ENCODE peak calls at places on chromosome 1, in eight cellular contexts. H is NCI-H1417; T is heart left ventricle; Z is WERI-Rb-1; D is SJSA1; B is astrocyte of the spinal cord; W is stimulated activated CD8-positive, alpha-beta memory T cell treated with anti-CD3 and anti-CD28 coated beads, Interleukin-15, amount 100 ng/mL, for 24 hours; X is progenitor cell of endocrine pancreas. C is an unnamed sample.

GRCh38 chr1:17304155-17304826 is 3.7 kb upstream of the PADI4 start:
- DNase-seq in W (no peak), D (no peak), T (no peak), B (no peak), Z (peak; percentile 71), H (no peak), X (no peak), C (no peak)

GRCh38 chr1:54825696-54826095 is 24.6 kb upstream of the TTC22 start:
- DNase-seq in Z (no peak), W (no peak), D (no peak), B (no peak), X (no peak), H (no peak), T (no peak), C (no peak)

GRCh38 chr1:82177190-82177589 is 376.5 kb downstream of the ADGRL2 start:
- DNase-seq in T (no peak), Z (no peak), D (no peak), X (no peak), B (peak; percentile 28), H (no peak), W (no peak), C (no peak)

GRCh38 chr1:62286778-62287224 is 32.4 kb downstream of the KANK4 start:
- DNase-seq in Z (peak; percentile 24), X (no peak), B (peak; percentile 36), W (no peak), H (peak; percentile 71), T (no peak), D (peak; percentile 13), C (peak; percentile 63)

GRCh38 chr1:204420039-204421004 is 8.7 kb upstream of the PPP1R15B start:
- DNase-seq in H (no peak), B (no peak), Z (no peak), W (no peak), T (no peak), D (no peak), X (no peak), C (no peak)

GRCh38 chr1:246324711-246325110 is 182.4 kb downstream of the SMYD3 start:
- DNase-seq in X (no peak), T (no peak), B (no peak), D (peak; percentile 29), Z (no peak), W (no peak), H (no peak), C (no peak)

GRCh38 chr1:26700711-26701110 is 4.9 kb downstream of the ARID1A start:
- DNase-seq in W (no peak), D (no peak), X (no peak), Z (no peak), H (no peak), T (no peak), B (peak; percentile 53), C (no peak)

GRCh38 chr1:92194516-92194915 is 23.2 kb upstream of the C1orf146 start:
- DNase-seq in H (no peak), Z (no peak), T (no peak), X (no peak), B (no peak), W (no peak), D (no peak), C (no peak)

GRCh38 chr1:153357076-153357852 is 390 bp upstream of the S100A9 start:
- DNase-seq in X (no peak), T (peak; percentile 74), B (no peak), H (peak; percentile 9), Z (peak; percentile 11), W (no peak), D (no peak), C (peak; percentile 12)

GRCh38 chr1:46525253-46525983 is 26.0 kb downstream of the KNCN start:
- DNase-seq in H (peak; percentile 15), B (no peak), X (no peak), W (no peak), T (no peak), D (no peak), Z (peak; percentile 84), C (no peak)

GRCh38 chr1:106534612-106535011 is 521.9 kb upstream of the PRMT6 start:
- DNase-seq in H (no peak), D (no peak), T (no peak), B (no peak), X (no peak), W (no peak), Z (no peak), C (no peak)

GRCh38 chr1:113811353-113811887 is 856 bp downstream of the RSBN1 start:
- DNase-seq in W (peak; percentile 17), T (no peak), Z (peak; percentile 59), D (no peak), X (no peak), B (peak; percentile 39), H (peak; percentile 76), C (peak; percentile 9)

GRCh38 chr1:46219551-46220520 is 16.7 kb downstream of the LURAP1 start:
- DNase-seq in W (no peak), Z (peak; percentile 93), X (no peak), T (no peak), H (no peak), D (no peak), B (no peak), C (no peak)

GRCh38 chr1:51948491-51948915 is 42.0 kb downstream of the RAB3B start:
- DNase-seq in B (no peak), H (peak; percentile 65), W (no peak), Z (no peak), X (no peak), D (no peak), T (no peak), C (no peak)

GRCh38 chr1:225770586-225771248 is 6.9 kb upstream of the SRP9 start:
- DNase-seq in T (no peak), B (no peak), Z (no peak), W (no peak), D (no peak), X (no peak), H (no peak), C (peak; percentile 48)

GRCh38 chr1:30400436-30400975 is 322.9 kb downstream of the MATN1 start:
- DNase-seq in W (no peak), D (no peak), T (no peak), B (no peak), X (no peak), H (peak; percentile 25), Z (no peak), C (no peak)

GRCh38 chr1:153961421-153961820 is 1.9 kb downstream of the SLC39A1 start:
- DNase-seq in W (no peak), T (no peak), H (no peak), Z (no peak), X (no peak), B (no peak), D (no peak), C (no peak)

GRCh38 chr1:107964397-107965111 is 426 bp downstream of the VAV3 start:
- DNase-seq in X (peak; percentile 33), W (no peak), D (no peak), T (no peak), H (peak; percentile 70), B (peak; percentile 14), Z (peak; percentile 27), C (no peak)

GRCh38 chr1:209552406-209553264 is 30.9 kb upstream of the CAMK1G start:
- DNase-seq in H (no peak), W (no peak), B (no peak), Z (no peak), D (no peak), X (no peak), T (no peak), C (no peak)

GRCh38 chr1:27589841-27590426 is 14.0 kb downstream of the AHDC1 start:
- DNase-seq in Z (no peak), H (peak; percentile 69), T (peak; percentile 72), W (no peak), B (peak; percentile 53), D (no peak), X (no peak), C (no peak)

GRCh38 chr1:21946836-21947587 is 9.9 kb upstream of the HSPG2 start:
- DNase-seq in D (no peak), B (no peak), T (no peak), H (peak; percentile 31), Z (no peak), W (no peak), X (no peak), C (peak; percentile 72)

GRCh38 chr1:24393892-24394291 is 19.7 kb downstream of the STPG1 start:
- DNase-seq in D (peak; percentile 56), W (no peak), X (no peak), B (peak; percentile 61), H (peak; percentile 4), T (no peak), Z (no peak), C (no peak)

GRCh38 chr1:66944330-66945274 is 19.8 kb downstream of the MIER1 start:
- DNase-seq in T (peak; percentile 37), X (no peak), H (no peak), Z (no peak), W (no peak), D (peak; percentile 61), B (peak; percentile 82), C (peak; percentile 79)

GRCh38 chr1:54095543-54096286 is 42.3 kb downstream of the TCEANC2 start:
- DNase-seq in X (no peak), B (no peak), Z (no peak), D (no peak), W (no peak), H (peak; percentile 87), T (no peak), C (no peak)